ENCODE peak calls at places on chromosomes 6 and 20, in eight cellular contexts. I is tibial nerve, L is suprapubic skin, H is K562, P is SK-N-SH, K is A549, W is HepG2, R is transverse colon. F is an unnamed sample.
A peak's percentile ranks its signal among the peaks of the same experiment; 100 is the strongest.

GRCh38 chr20:11544029-11544678 is 373.5 kb upstream of the BTBD3 start:
- DNase-seq in I (no peak), L (no peak), H (no peak), P (peak; percentile 43), K (peak; percentile 84), W (peak; percentile 72), R (peak; percentile 14), F (no peak)

GRCh38 chr20:53926428-53927028 is 143.9 kb downstream of the BCAS1 start:
- DNase-seq in I (no peak), L (peak; percentile 59), H (no peak), P (no peak), K (peak; percentile 90), W (peak; percentile 98), R (peak; percentile 52), F (no peak)

GRCh38 chr6:32082951-32083350 is 26.2 kb downstream of the TNXB start:
- DNase-seq in I (peak; percentile 66), L (peak; percentile 93), H (no peak), P (no peak), K (peak; percentile 32), W (no peak), R (no peak), F (peak; percentile 90)

GRCh38 chr6:107416179-107416578 is 43.2 kb downstream of the PDSS2 start:
- DNase-seq in I (no peak), L (no peak), H (no peak), P (peak; percentile 16), K (no peak), W (no peak), R (no peak), F (no peak)

GRCh38 chr6:39330476-39330875 is 8.0 kb upstream of the KCNK16 start:
- DNase-seq in I (no peak), L (no peak), H (no peak), P (no peak), K (no peak), W (no peak), R (no peak), F (no peak)

GRCh38 chr6:1504465-1504864 is 105.2 kb upstream of the FOXC1 start:
- DNase-seq in I (no peak), L (no peak), H (no peak), P (no peak), K (no peak), W (no peak), R (no peak), F (no peak)

GRCh38 chr6:152952045-152952444 is 30.8 kb downstream of the FBXO5 start:
- DNase-seq in I (no peak), L (no peak), H (no peak), P (no peak), K (no peak), W (peak; percentile 34), R (no peak), F (no peak)

GRCh38 chr6:87791982-87792381 is 89.9 kb upstream of the AKIRIN2 start:
- DNase-seq in I (no peak), L (no peak), H (no peak), P (no peak), K (no peak), W (no peak), R (no peak), F (no peak)

GRCh38 chr6:46808806-46809205 is 15.6 kb downstream of the MEP1A start:
- DNase-seq in I (no peak), L (no peak), H (no peak), P (no peak), K (no peak), W (no peak), R (no peak), F (no peak)

GRCh38 chr6:152897807-152898399 is 84.9 kb downstream of the FBXO5 start:
- DNase-seq in I (no peak), L (peak; percentile 76), H (peak; percentile 85), P (peak; percentile 63), K (peak; percentile 51), W (peak; percentile 52), R (peak; percentile 60), F (peak; percentile 64)

GRCh38 chr20:59560588-59561227 is 43.6 kb upstream of the PHACTR3 start:
- DNase-seq in I (no peak), L (no peak), H (peak; percentile 74), P (peak; percentile 76), K (peak; percentile 35), W (peak; percentile 46), R (no peak), F (no peak)

GRCh38 chr6:127463056-127463455 is 3.9 kb upstream of the KIAA0408 start:
- DNase-seq in I (no peak), L (no peak), H (no peak), P (no peak), K (no peak), W (no peak), R (no peak), F (no peak)

GRCh38 chr6:120903836-120904235 is 430.4 kb downstream of the TBC1D32 start:
- DNase-seq in I (no peak), L (no peak), H (no peak), P (no peak), K (no peak), W (no peak), R (no peak), F (no peak)

GRCh38 chr20:33667245-33668086 is 723 bp downstream of the ACTL10 start:
- DNase-seq in I (no peak), L (no peak), H (peak; percentile 27), P (peak; percentile 74), K (no peak), W (no peak), R (peak; percentile 88), F (peak; percentile 86)

GRCh38 chr20:32052792-32053362 is 835 bp downstream of the HCK start:
- DNase-seq in I (no peak), L (no peak), H (no peak), P (no peak), K (no peak), W (no peak), R (peak; percentile 55), F (peak; percentile 80)

GRCh38 chr6:142372348-142372747 is 70.5 kb downstream of the ADGRG6 start:
- DNase-seq in I (no peak), L (no peak), H (no peak), P (no peak), K (peak; percentile 83), W (no peak), R (no peak), F (no peak)

GRCh38 chr6:149855040-149855654 is 9.0 kb downstream of the LRP11 start:
- DNase-seq in I (no peak), L (no peak), H (no peak), P (no peak), K (peak; percentile 89), W (peak; percentile 78), R (no peak), F (no peak)

GRCh38 chr20:58664883-58665282 is 13.8 kb downstream of the STX16 start:
- DNase-seq in I (no peak), L (no peak), H (no peak), P (no peak), K (no peak), W (no peak), R (no peak), F (no peak)

GRCh38 chr6:133313068-133313467 is 71.9 kb downstream of the EYA4 start:
- DNase-seq in I (no peak), L (no peak), H (no peak), P (no peak), K (no peak), W (no peak), R (no peak), F (no peak)
- TF ChIP-seq CTCF in I (no peak), L (no peak), H (no peak), P (no peak), K (no peak), W (no peak), R (no peak), F (no peak)

DNA sequence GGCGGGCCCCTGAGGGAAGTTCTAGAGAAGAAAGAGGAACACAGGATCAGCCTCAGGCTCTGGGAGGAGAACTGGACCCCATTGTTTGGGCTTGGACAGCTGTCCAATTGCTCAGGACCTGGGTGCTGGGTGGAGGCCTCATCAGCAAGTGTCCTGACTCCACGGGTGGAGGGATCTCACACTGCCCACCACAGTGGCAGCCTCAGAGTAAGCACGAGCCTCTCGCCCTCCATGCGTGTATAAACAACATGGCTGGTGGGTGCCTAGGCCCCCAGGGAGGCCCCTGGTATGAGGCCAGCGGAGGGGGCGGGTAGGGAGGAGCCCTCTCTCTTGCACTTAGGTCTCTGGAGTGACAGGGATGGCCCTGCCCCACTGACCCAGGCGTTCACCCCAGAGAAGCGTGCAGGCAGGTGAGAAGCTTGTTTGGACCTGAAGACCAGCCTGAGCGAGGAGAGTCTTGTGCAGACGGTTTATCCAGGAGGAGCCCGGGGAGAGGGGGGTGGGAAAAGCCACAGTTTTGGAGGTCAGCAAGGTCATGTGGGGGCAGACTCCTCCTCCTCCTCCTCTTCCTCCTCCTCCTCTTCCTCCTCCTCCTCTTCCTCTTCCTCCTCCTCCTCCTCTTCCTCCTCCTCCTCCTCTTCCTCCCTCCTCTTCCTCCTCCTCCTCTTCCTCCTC is 41.9 kb upstream of the BHLHE23 start:
- DNase-seq in I (no peak), L (no peak), H (no peak), P (no peak), K (no peak), W (no peak), R (no peak), F (no peak)
- TF ChIP-seq EP300 in I (no peak), L (no peak), H (no peak), P (no peak), K (no peak), W (no peak), R (no peak), F (no peak)

GRCh38 chr6:9417400-9417799 is 982.1 kb upstream of the SLC35B3 start:
- DNase-seq in I (no peak), L (no peak), H (no peak), P (no peak), K (no peak), W (no peak), R (no peak), F (no peak)

GRCh38 chr6:9408718-9409117 is 973.4 kb upstream of the SLC35B3 start:
- DNase-seq in I (no peak), L (no peak), H (no peak), P (no peak), K (no peak), W (no peak), R (no peak), F (no peak)

GRCh38 chr6:9409126-9409525 is 973.8 kb upstream of the SLC35B3 start:
- DNase-seq in I (no peak), L (no peak), H (no peak), P (no peak), K (no peak), W (no peak), R (no peak), F (no peak)

DNA sequence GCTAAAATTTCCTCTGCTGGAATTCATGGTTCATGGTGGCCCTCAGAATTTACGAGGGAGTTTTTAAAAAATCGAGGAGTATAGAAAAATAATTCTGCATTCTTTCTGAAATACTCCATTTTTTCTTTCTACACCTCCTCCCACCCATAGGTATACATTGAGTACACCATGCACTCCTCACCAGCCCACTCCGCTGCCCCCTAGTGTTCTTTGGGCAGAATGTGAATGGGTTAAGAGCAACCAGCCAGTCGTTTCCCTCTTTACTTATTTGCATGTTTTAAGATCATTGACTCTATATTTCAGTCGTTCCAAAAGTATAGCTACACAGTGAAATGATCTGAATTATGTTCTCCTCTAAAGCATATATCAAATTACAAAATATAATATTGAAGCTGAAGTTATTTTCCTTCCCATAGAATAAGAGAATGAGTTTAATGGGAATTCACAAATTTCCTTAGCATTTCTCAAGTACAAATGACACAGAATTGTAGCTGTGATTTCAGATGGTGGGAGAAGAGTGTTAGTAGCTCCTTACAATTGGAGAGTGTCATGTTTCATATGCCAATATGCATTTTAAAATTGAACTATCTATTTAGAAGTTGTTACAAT is 977.7 kb upstream of the SLC35B3 start:
- DNase-seq in I (no peak), L (no peak), H (peak; percentile 17), P (peak; percentile 35), K (peak; percentile 25), W (peak; percentile 41), R (peak; percentile 30), F (no peak)
- TF ChIP-seq CTCF in I (no peak), L (no peak), H (peak; percentile 30), P (peak; percentile 57), K (no peak), W (peak; percentile 68), R (peak; percentile 44), F (no peak)

GRCh38 chr6:109059591-109060021 is 35.0 kb downstream of the SESN1 start:
- DNase-seq in I (no peak), L (no peak), H (no peak), P (no peak), K (no peak), W (no peak), R (no peak), F (no peak)
- TF ChIP-seq EP300 in I (peak; percentile 5), L (no peak), H (no peak), P (no peak), K (no peak), W (no peak), R (no peak), F (no peak)